ENCODE peak calls at places on chromosomes 12 and 14, in five cellular contexts. One of them, this sample, is unnamed.

GRCh38 chr14:50825307-50825706 is 5.7 kb downstream of the NIN start:
- DNase-seq in stimulated activated naive B cell treated with anti-CD40 and anti-IgM and Interleukin-4, amounts not matched to agents 10 μg/mL and 1 μg/mL and 100 μg/mL, for 72 hours: no peak
- DNase-seq in midbrain: no peak
- DNase-seq in anterior cingulate cortex: no peak
- DNase-seq in spleen: no peak
- DNase-seq in this sample: no peak

GRCh38 chr14:103732868-103733626 is 17.4 kb downstream of the ZFYVE21 start:
- DNase-seq in stimulated activated naive B cell treated with anti-CD40 and anti-IgM and Interleukin-4, amounts not matched to agents 10 μg/mL and 1 μg/mL and 100 μg/mL, for 72 hours: no peak
- DNase-seq in anterior cingulate cortex: no peak
- DNase-seq in spleen: no peak
- DNase-seq in midbrain: no peak
- DNase-seq in this sample: no peak

GRCh38 chr12:31106101-31106803 is 32.6 kb downstream of the DDX11 start:
- DNase-seq in midbrain: no peak
- DNase-seq in spleen: peak; percentile 67
- DNase-seq in anterior cingulate cortex: no peak
- DNase-seq in stimulated activated naive B cell treated with anti-CD40 and anti-IgM and Interleukin-4, amounts not matched to agents 10 μg/mL and 1 μg/mL and 100 μg/mL, for 72 hours: no peak
- DNase-seq in this sample: no peak

GRCh38 chr12:104974626-104975290 is 11.4 kb upstream of the NOPCHAP1 start:
- DNase-seq in anterior cingulate cortex: no peak
- DNase-seq in stimulated activated naive B cell treated with anti-CD40 and anti-IgM and Interleukin-4, amounts not matched to agents 10 μg/mL and 1 μg/mL and 100 μg/mL, for 72 hours: peak; percentile 78
- DNase-seq in spleen: no peak
- DNase-seq in midbrain: peak; percentile 23
- DNase-seq in this sample: peak; percentile 13

GRCh38 chr12:76124456-76124855 is 40.0 kb upstream of the NAP1L1 start:
- DNase-seq in stimulated activated naive B cell treated with anti-CD40 and anti-IgM and Interleukin-4, amounts not matched to agents 10 μg/mL and 1 μg/mL and 100 μg/mL, for 72 hours: no peak
- DNase-seq in spleen: no peak
- DNase-seq in midbrain: no peak
- DNase-seq in anterior cingulate cortex: no peak
- DNase-seq in this sample: no peak

GRCh38 chr12:100372846-100373245 is 16.0 kb downstream of the SLC17A8 start:
- DNase-seq in spleen: no peak
- DNase-seq in stimulated activated naive B cell treated with anti-CD40 and anti-IgM and Interleukin-4, amounts not matched to agents 10 μg/mL and 1 μg/mL and 100 μg/mL, for 72 hours: no peak
- DNase-seq in midbrain: no peak
- DNase-seq in anterior cingulate cortex: no peak
- DNase-seq in this sample: no peak

GRCh38 chr12:54683388-54683787 is 35.2 kb upstream of the DCD start:
- DNase-seq in anterior cingulate cortex: no peak
- DNase-seq in spleen: no peak
- DNase-seq in stimulated activated naive B cell treated with anti-CD40 and anti-IgM and Interleukin-4, amounts not matched to agents 10 μg/mL and 1 μg/mL and 100 μg/mL, for 72 hours: no peak
- DNase-seq in midbrain: no peak
- DNase-seq in this sample: no peak

GRCh38 chr12:103858953-103859601 is 18.0 kb upstream of the NT5DC3 start:
- DNase-seq in spleen: no peak
- DNase-seq in stimulated activated naive B cell treated with anti-CD40 and anti-IgM and Interleukin-4, amounts not matched to agents 10 μg/mL and 1 μg/mL and 100 μg/mL, for 72 hours: no peak
- DNase-seq in midbrain: no peak
- DNase-seq in anterior cingulate cortex: no peak
- DNase-seq in this sample: peak; percentile 100

GRCh38 chr14:21978184-21978998 is 304.8 kb upstream of the OR4E1 start:
- DNase-seq in stimulated activated naive B cell treated with anti-CD40 and anti-IgM and Interleukin-4, amounts not matched to agents 10 μg/mL and 1 μg/mL and 100 μg/mL, for 72 hours: peak; percentile 2
- DNase-seq in anterior cingulate cortex: no peak
- DNase-seq in midbrain: peak; percentile 33
- DNase-seq in spleen: peak; percentile 75
- DNase-seq in this sample: peak; percentile 3

GRCh38 chr12:65532162-65532561 is 253.7 kb downstream of the MSRB3 start:
- DNase-seq in anterior cingulate cortex: no peak
- DNase-seq in midbrain: no peak
- DNase-seq in stimulated activated naive B cell treated with anti-CD40 and anti-IgM and Interleukin-4, amounts not matched to agents 10 μg/mL and 1 μg/mL and 100 μg/mL, for 72 hours: no peak
- DNase-seq in spleen: no peak
- DNase-seq in this sample: peak; percentile 84

GRCh38 chr12:71046215-71046614 is 111.6 kb downstream of the TSPAN8 start:
- DNase-seq in anterior cingulate cortex: no peak
- DNase-seq in midbrain: no peak
- DNase-seq in spleen: no peak
- DNase-seq in stimulated activated naive B cell treated with anti-CD40 and anti-IgM and Interleukin-4, amounts not matched to agents 10 μg/mL and 1 μg/mL and 100 μg/mL, for 72 hours: no peak
- DNase-seq in this sample: peak; percentile 84

GRCh38 chr14:63573579-63573978 is 30.4 kb upstream of the PPP2R5E start:
- DNase-seq in spleen: no peak
- DNase-seq in midbrain: no peak
- DNase-seq in anterior cingulate cortex: no peak
- DNase-seq in stimulated activated naive B cell treated with anti-CD40 and anti-IgM and Interleukin-4, amounts not matched to agents 10 μg/mL and 1 μg/mL and 100 μg/mL, for 72 hours: no peak
- DNase-seq in this sample: peak; percentile 24

GRCh38 chr12:48001426-48002178 is 2.7 kb downstream of the COL2A1 start:
- DNase-seq in spleen: peak; percentile 69
- DNase-seq in midbrain: peak; percentile 10
- DNase-seq in stimulated activated naive B cell treated with anti-CD40 and anti-IgM and Interleukin-4, amounts not matched to agents 10 μg/mL and 1 μg/mL and 100 μg/mL, for 72 hours: no peak
- DNase-seq in anterior cingulate cortex: no peak
- DNase-seq in this sample: peak; percentile 39

GRCh38 chr12:125650587-125650986 is 585.4 kb downstream of the AACS start:
- DNase-seq in spleen: no peak
- DNase-seq in midbrain: no peak
- DNase-seq in stimulated activated naive B cell treated with anti-CD40 and anti-IgM and Interleukin-4, amounts not matched to agents 10 μg/mL and 1 μg/mL and 100 μg/mL, for 72 hours: no peak
- DNase-seq in anterior cingulate cortex: no peak
- DNase-seq in this sample: no peak

GRCh38 chr14:68621400-68622365 is 171.2 kb downstream of the ZFP36L1 start:
- DNase-seq in midbrain: peak; percentile 8
- DNase-seq in anterior cingulate cortex: no peak
- DNase-seq in stimulated activated naive B cell treated with anti-CD40 and anti-IgM and Interleukin-4, amounts not matched to agents 10 μg/mL and 1 μg/mL and 100 μg/mL, for 72 hours: no peak
- DNase-seq in spleen: no peak
- DNase-seq in this sample: peak; percentile 17

GRCh38 chr14:74980746-74981661 is 21.7 kb upstream of the EIF2B2 start:
- DNase-seq in stimulated activated naive B cell treated with anti-CD40 and anti-IgM and Interleukin-4, amounts not matched to agents 10 μg/mL and 1 μg/mL and 100 μg/mL, for 72 hours: no peak
- DNase-seq in anterior cingulate cortex: no peak
- DNase-seq in spleen: no peak
- DNase-seq in midbrain: no peak
- DNase-seq in this sample: peak; percentile 34

GRCh38 chr12:122860052-122860853 is 25.0 kb downstream of the HIP1R start:
- DNase-seq in anterior cingulate cortex: peak; percentile 74
- DNase-seq in midbrain: peak; percentile 85
- DNase-seq in spleen: peak; percentile 96
- DNase-seq in stimulated activated naive B cell treated with anti-CD40 and anti-IgM and Interleukin-4, amounts not matched to agents 10 μg/mL and 1 μg/mL and 100 μg/mL, for 72 hours: peak; percentile 70
- DNase-seq in this sample: peak; percentile 56

GRCh38 chr12:6375269-6376078 is at the start of gene SCNN1A:
- DNase-seq in spleen: no peak
- DNase-seq in anterior cingulate cortex: no peak
- DNase-seq in stimulated activated naive B cell treated with anti-CD40 and anti-IgM and Interleukin-4, amounts not matched to agents 10 μg/mL and 1 μg/mL and 100 μg/mL, for 72 hours: no peak
- DNase-seq in midbrain: no peak
- DNase-seq in this sample: no peak

GRCh38 chr14:105978618-105979295 is 452.4 kb downstream of the TMEM121 start:
- DNase-seq in anterior cingulate cortex: no peak
- DNase-seq in spleen: no peak
- DNase-seq in stimulated activated naive B cell treated with anti-CD40 and anti-IgM and Interleukin-4, amounts not matched to agents 10 μg/mL and 1 μg/mL and 100 μg/mL, for 72 hours: no peak
- DNase-seq in midbrain: no peak
- DNase-seq in this sample: no peak

GRCh38 chr14:100440758-100441203 is 117.6 kb downstream of the SLC25A47 start:
- DNase-seq in spleen: no peak
- DNase-seq in anterior cingulate cortex: no peak
- DNase-seq in midbrain: no peak
- DNase-seq in stimulated activated naive B cell treated with anti-CD40 and anti-IgM and Interleukin-4, amounts not matched to agents 10 μg/mL and 1 μg/mL and 100 μg/mL, for 72 hours: no peak
- DNase-seq in this sample: no peak

GRCh38 chr12:6328045-6328779 is 13.7 kb downstream of the TNFRSF1A start:
- DNase-seq in spleen: no peak
- DNase-seq in midbrain: no peak
- DNase-seq in stimulated activated naive B cell treated with anti-CD40 and anti-IgM and Interleukin-4, amounts not matched to agents 10 μg/mL and 1 μg/mL and 100 μg/mL, for 72 hours: no peak
- DNase-seq in anterior cingulate cortex: no peak
- DNase-seq in this sample: no peak

GRCh38 chr12:6452245-6452731 is 446 bp downstream of the TAPBPL start:
- DNase-seq in midbrain: peak; percentile 62
- DNase-seq in stimulated activated naive B cell treated with anti-CD40 and anti-IgM and Interleukin-4, amounts not matched to agents 10 μg/mL and 1 μg/mL and 100 μg/mL, for 72 hours: no peak
- DNase-seq in spleen: no peak
- DNase-seq in anterior cingulate cortex: no peak
- DNase-seq in this sample: no peak

GRCh38 chr12:109553471-109553870 is 19.8 kb downstream of the MMAB start:
- DNase-seq in midbrain: no peak
- DNase-seq in anterior cingulate cortex: no peak
- DNase-seq in stimulated activated naive B cell treated with anti-CD40 and anti-IgM and Interleukin-4, amounts not matched to agents 10 μg/mL and 1 μg/mL and 100 μg/mL, for 72 hours: no peak
- DNase-seq in spleen: no peak
- DNase-seq in this sample: no peak

GRCh38 chr12:125492354-125493270 is 427.4 kb downstream of the AACS start:
- DNase-seq in midbrain: no peak
- DNase-seq in stimulated activated naive B cell treated with anti-CD40 and anti-IgM and Interleukin-4, amounts not matched to agents 10 μg/mL and 1 μg/mL and 100 μg/mL, for 72 hours: no peak
- DNase-seq in anterior cingulate cortex: no peak
- DNase-seq in spleen: no peak
- DNase-seq in this sample: no peak

GRCh38 chr14:103806805-103807204 is 40.6 kb downstream of the PPP1R13B start:
- DNase-seq in anterior cingulate cortex: no peak
- DNase-seq in stimulated activated naive B cell treated with anti-CD40 and anti-IgM and Interleukin-4, amounts not matched to agents 10 μg/mL and 1 μg/mL and 100 μg/mL, for 72 hours: no peak
- DNase-seq in midbrain: no peak
- DNase-seq in spleen: no peak
- DNase-seq in this sample: no peak

GRCh38 chr14:72790887-72791566 is 102.9 kb downstream of the DPF3 start:
- DNase-seq in spleen: no peak
- DNase-seq in stimulated activated naive B cell treated with anti-CD40 and anti-IgM and Interleukin-4, amounts not matched to agents 10 μg/mL and 1 μg/mL and 100 μg/mL, for 72 hours: no peak
- DNase-seq in anterior cingulate cortex: peak; percentile 14
- DNase-seq in midbrain: peak; percentile 20
- DNase-seq in this sample: no peak

GRCh38 chr12:92707926-92708325 is 5.1 kb downstream of the PLEKHG7 start:
- DNase-seq in spleen: no peak
- DNase-seq in midbrain: no peak
- DNase-seq in anterior cingulate cortex: no peak
- DNase-seq in stimulated activated naive B cell treated with anti-CD40 and anti-IgM and Interleukin-4, amounts not matched to agents 10 μg/mL and 1 μg/mL and 100 μg/mL, for 72 hours: no peak
- DNase-seq in this sample: no peak

GRCh38 chr14:68841030-68841809 is 48.4 kb upstream of the ZFP36L1 start:
- DNase-seq in stimulated activated naive B cell treated with anti-CD40 and anti-IgM and Interleukin-4, amounts not matched to agents 10 μg/mL and 1 μg/mL and 100 μg/mL, for 72 hours: no peak
- DNase-seq in spleen: no peak
- DNase-seq in midbrain: no peak
- DNase-seq in anterior cingulate cortex: no peak
- DNase-seq in this sample: peak; percentile 54

GRCh38 chr12:87939182-87939581 is 90.0 kb downstream of the C12orf50 start:
- DNase-seq in anterior cingulate cortex: no peak
- DNase-seq in midbrain: no peak
- DNase-seq in spleen: no peak
- DNase-seq in stimulated activated naive B cell treated with anti-CD40 and anti-IgM and Interleukin-4, amounts not matched to agents 10 μg/mL and 1 μg/mL and 100 μg/mL, for 72 hours: no peak
- DNase-seq in this sample: no peak

GRCh38 chr12:116159175-116159574 is 118.3 kb downstream of the MED13L start:
- DNase-seq in spleen: no peak
- DNase-seq in anterior cingulate cortex: no peak
- DNase-seq in midbrain: peak; percentile 37
- DNase-seq in stimulated activated naive B cell treated with anti-CD40 and anti-IgM and Interleukin-4, amounts not matched to agents 10 μg/mL and 1 μg/mL and 100 μg/mL, for 72 hours: no peak
- DNase-seq in this sample: peak; percentile 53